ENCODE peak calls at places on chromosomes 3 and 15, in seven cellular contexts. One of them, this sample, is unnamed.
A peak's percentile ranks its signal among the peaks of the same experiment; 100 is the strongest.

GRCh38 chr3:148735597-148735996 is 37.9 kb downstream of the AGTR1 start:
- DNase-seq in HepG2: no peak
- DNase-seq in GM12878: no peak
- DNase-seq in HCT116: no peak
- DNase-seq in SK-N-SH: no peak
- DNase-seq in K562: no peak
- DNase-seq in H1: no peak
- DNase-seq in this sample: no peak

GRCh38 chr3:181330257-181330656 is 340.7 kb upstream of the DNAJC19 start:
- DNase-seq in HepG2: no peak
- DNase-seq in GM12878: no peak
- DNase-seq in HCT116: no peak
- DNase-seq in SK-N-SH: no peak
- DNase-seq in K562: no peak
- DNase-seq in H1: no peak
- DNase-seq in this sample: no peak

GRCh38 chr3:139157161-139157932 is 112.7 kb upstream of the PRR23C start:
- DNase-seq in HepG2: no peak
- DNase-seq in GM12878: no peak
- DNase-seq in HCT116: no peak
- DNase-seq in SK-N-SH: no peak
- DNase-seq in K562: no peak
- DNase-seq in H1: no peak
- DNase-seq in this sample: no peak

GRCh38 chr3:134197681-134198261 is 52.9 kb downstream of the RYK start:
- DNase-seq in HepG2: peak; percentile 48
- DNase-seq in GM12878: peak; percentile 24
- DNase-seq in HCT116: peak; percentile 39
- DNase-seq in SK-N-SH: peak; percentile 48
- DNase-seq in K562: peak; percentile 49
- DNase-seq in H1: no peak
- DNase-seq in this sample: peak; percentile 73

GRCh38 chr3:58025824-58026579 is 17.8 kb downstream of the FLNB start:
- DNase-seq in HepG2: peak; percentile 39
- DNase-seq in GM12878: no peak
- DNase-seq in HCT116: no peak
- DNase-seq in SK-N-SH: peak; percentile 49
- DNase-seq in K562: no peak
- DNase-seq in H1: no peak
- DNase-seq in this sample: no peak

GRCh38 chr15:74345051-74345450 is 22.4 kb downstream of the CYP11A1 start:
- DNase-seq in HepG2: no peak
- DNase-seq in GM12878: no peak
- DNase-seq in HCT116: no peak
- DNase-seq in SK-N-SH: no peak
- DNase-seq in K562: no peak
- DNase-seq in H1: no peak
- DNase-seq in this sample: no peak

GRCh38 chr3:46186856-46187700 is 21.0 kb downstream of the CCR1 start:
- DNase-seq in HepG2: no peak
- DNase-seq in GM12878: peak; percentile 87
- DNase-seq in HCT116: no peak
- DNase-seq in SK-N-SH: no peak
- DNase-seq in K562: no peak
- DNase-seq in H1: no peak
- DNase-seq in this sample: no peak

GRCh38 chr3:143418391-143418790 is 298.8 kb downstream of the CHST2 start:
- DNase-seq in HepG2: no peak
- DNase-seq in GM12878: no peak
- DNase-seq in HCT116: no peak
- DNase-seq in SK-N-SH: no peak
- DNase-seq in K562: no peak
- DNase-seq in H1: no peak
- DNase-seq in this sample: no peak

GRCh38 chr15:100889359-100890058 is 9.9 kb downstream of the ALDH1A3 start:
- DNase-seq in HepG2: no peak
- DNase-seq in GM12878: no peak
- DNase-seq in HCT116: no peak
- DNase-seq in SK-N-SH: no peak
- DNase-seq in K562: no peak
- DNase-seq in H1: no peak
- DNase-seq in this sample: peak; percentile 75

GRCh38 chr15:93543093-93543492 is 454.1 kb upstream of the RGMA start:
- DNase-seq in HepG2: no peak
- DNase-seq in GM12878: no peak
- DNase-seq in HCT116: no peak
- DNase-seq in SK-N-SH: no peak
- DNase-seq in K562: no peak
- DNase-seq in H1: no peak
- DNase-seq in this sample: no peak

GRCh38 chr3:23640472-23641146 is 165.1 kb upstream of the UBE2E1 start:
- DNase-seq in HepG2: no peak
- DNase-seq in GM12878: no peak
- DNase-seq in HCT116: no peak
- DNase-seq in SK-N-SH: no peak
- DNase-seq in K562: no peak
- DNase-seq in H1: no peak
- DNase-seq in this sample: no peak

GRCh38 chr3:193771011-193771697 is 178.1 kb downstream of the OPA1 start:
- DNase-seq in HepG2: no peak
- DNase-seq in GM12878: no peak
- DNase-seq in HCT116: no peak
- DNase-seq in SK-N-SH: no peak
- DNase-seq in K562: no peak
- DNase-seq in H1: peak; percentile 31
- DNase-seq in this sample: no peak

GRCh38 chr15:101198820-101199219 is 53.0 kb downstream of the CHSY1 start:
- DNase-seq in HepG2: no peak
- DNase-seq in GM12878: no peak
- DNase-seq in HCT116: no peak
- DNase-seq in SK-N-SH: no peak
- DNase-seq in K562: no peak
- DNase-seq in H1: no peak
- DNase-seq in this sample: no peak

GRCh38 chr3:174937488-174937887 is 78.4 kb downstream of the NAALADL2 start:
- DNase-seq in HepG2: no peak
- DNase-seq in GM12878: no peak
- DNase-seq in HCT116: no peak
- DNase-seq in SK-N-SH: no peak
- DNase-seq in K562: no peak
- DNase-seq in H1: no peak
- DNase-seq in this sample: no peak

GRCh38 chr15:64461577-64462162 is 1.3 kb downstream of the ZNF609 start:
- DNase-seq in HepG2: peak; percentile 6
- DNase-seq in GM12878: no peak
- DNase-seq in HCT116: no peak
- DNase-seq in SK-N-SH: peak; percentile 49
- DNase-seq in K562: peak; percentile 93
- DNase-seq in H1: no peak
- DNase-seq in this sample: peak; percentile 6

GRCh38 chr3:3551976-3552375 is 247.3 kb upstream of the LRRN1 start:
- DNase-seq in HepG2: no peak
- DNase-seq in GM12878: no peak
- DNase-seq in HCT116: no peak
- DNase-seq in SK-N-SH: no peak
- DNase-seq in K562: no peak
- DNase-seq in H1: no peak
- DNase-seq in this sample: no peak

GRCh38 chr3:30193625-30194044 is 412.8 kb upstream of the TGFBR2 start:
- DNase-seq in HepG2: peak; percentile 33
- DNase-seq in GM12878: no peak
- DNase-seq in HCT116: no peak
- DNase-seq in SK-N-SH: no peak
- DNase-seq in K562: no peak
- DNase-seq in H1: no peak
- DNase-seq in this sample: no peak

GRCh38 chr3:112199622-112200316 is 66.7 kb upstream of the GCSAM start:
- DNase-seq in HepG2: no peak
- DNase-seq in GM12878: no peak
- DNase-seq in HCT116: peak; percentile 29
- DNase-seq in SK-N-SH: no peak
- DNase-seq in K562: no peak
- DNase-seq in H1: no peak
- DNase-seq in this sample: no peak

GRCh38 chr15:81298606-81299005 is 25.3 kb downstream of the STARD5 start:
- DNase-seq in HepG2: no peak
- DNase-seq in GM12878: no peak
- DNase-seq in HCT116: no peak
- DNase-seq in SK-N-SH: no peak
- DNase-seq in K562: no peak
- DNase-seq in H1: no peak
- DNase-seq in this sample: no peak

GRCh38 chr15:68672781-68673205 is 94.0 kb downstream of the CORO2B start:
- DNase-seq in HepG2: no peak
- DNase-seq in GM12878: no peak
- DNase-seq in HCT116: no peak
- DNase-seq in SK-N-SH: no peak
- DNase-seq in K562: no peak
- DNase-seq in H1: peak; percentile 65
- DNase-seq in this sample: no peak

GRCh38 chr15:79858469-79858868 is 38.3 kb downstream of the MTHFS start:
- DNase-seq in HepG2: no peak
- DNase-seq in GM12878: no peak
- DNase-seq in HCT116: no peak
- DNase-seq in SK-N-SH: no peak
- DNase-seq in K562: no peak
- DNase-seq in H1: no peak
- DNase-seq in this sample: no peak

GRCh38 chr15:100704281-100705055 is 102.1 kb downstream of the ASB7 start:
- DNase-seq in HepG2: no peak
- DNase-seq in GM12878: no peak
- DNase-seq in HCT116: no peak
- DNase-seq in SK-N-SH: no peak
- DNase-seq in K562: no peak
- DNase-seq in H1: no peak
- DNase-seq in this sample: no peak

GRCh38 chr3:72376917-72377710 is 471.1 kb downstream of the SHQ1 start:
- DNase-seq in HepG2: no peak
- DNase-seq in GM12878: no peak
- DNase-seq in HCT116: no peak
- DNase-seq in SK-N-SH: no peak
- DNase-seq in K562: no peak
- DNase-seq in H1: no peak
- DNase-seq in this sample: no peak

GRCh38 chr15:38414351-38414750 is 39.6 kb upstream of the FAM98B start:
- DNase-seq in HepG2: peak; percentile 30
- DNase-seq in GM12878: no peak
- DNase-seq in HCT116: peak; percentile 23
- DNase-seq in SK-N-SH: peak; percentile 54
- DNase-seq in K562: peak; percentile 59
- DNase-seq in H1: peak; percentile 50
- DNase-seq in this sample: peak; percentile 48

GRCh38 chr3:170765419-170766078 is 104.4 kb downstream of the RPL22L1 start:
- DNase-seq in HepG2: peak; percentile 86
- DNase-seq in GM12878: no peak
- DNase-seq in HCT116: no peak
- DNase-seq in SK-N-SH: no peak
- DNase-seq in K562: peak; percentile 43
- DNase-seq in H1: no peak
- DNase-seq in this sample: peak; percentile 43

GRCh38 chr3:38644016-38644661 is 5.3 kb downstream of the SCN5A start:
- DNase-seq in HepG2: no peak
- DNase-seq in GM12878: no peak
- DNase-seq in HCT116: no peak
- DNase-seq in SK-N-SH: peak; percentile 12
- DNase-seq in K562: no peak
- DNase-seq in H1: peak; percentile 29
- DNase-seq in this sample: no peak

GRCh38 chr3:189572249-189572648 is 58.9 kb upstream of the TP63 start:
- DNase-seq in HepG2: no peak
- DNase-seq in GM12878: no peak
- DNase-seq in HCT116: no peak
- DNase-seq in SK-N-SH: no peak
- DNase-seq in K562: no peak
- DNase-seq in H1: no peak
- DNase-seq in this sample: peak; percentile 71

GRCh38 chr15:62647195-62647865 is 395.2 kb upstream of the TPM1 start:
- DNase-seq in HepG2: peak; percentile 61
- DNase-seq in GM12878: no peak
- DNase-seq in HCT116: peak; percentile 92
- DNase-seq in SK-N-SH: no peak
- DNase-seq in K562: peak; percentile 19
- DNase-seq in H1: no peak
- DNase-seq in this sample: no peak
- TF ChIP-seq JUND in HepG2: no peak
- TF ChIP-seq JUND in GM12878: no peak
- TF ChIP-seq JUND in HCT116: peak; percentile 81
- TF ChIP-seq JUND in SK-N-SH: peak; percentile 82
- TF ChIP-seq JUND in K562: peak; percentile 61
- TF ChIP-seq JUND in H1: no peak
- TF ChIP-seq JUND in this sample: no peak

DNA sequence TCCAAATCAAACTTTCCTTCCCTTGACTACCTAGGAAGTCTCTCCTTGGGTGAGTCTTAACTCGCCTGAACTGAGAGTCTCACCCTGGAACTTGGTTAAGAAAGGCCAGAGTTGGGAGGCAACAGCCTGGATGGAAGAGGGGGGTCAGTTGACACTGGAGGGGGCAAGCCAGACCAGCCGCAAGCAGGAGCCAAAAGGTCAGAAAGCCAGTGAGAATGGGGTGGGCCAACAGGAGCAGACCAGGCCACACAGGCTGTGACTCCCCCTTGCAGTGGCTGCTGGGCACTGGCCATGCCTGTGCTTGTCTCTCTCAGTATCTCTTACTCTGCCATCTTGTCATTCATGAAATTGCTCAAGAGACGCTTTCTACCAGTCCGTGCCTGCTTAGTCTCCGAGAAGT is 32.9 kb downstream of the CRTC3 start:
- DNase-seq in HepG2: no peak
- DNase-seq in GM12878: no peak
- DNase-seq in HCT116: no peak
- DNase-seq in SK-N-SH: no peak
- DNase-seq in K562: no peak
- DNase-seq in H1: no peak
- DNase-seq in this sample: no peak
- TF ChIP-seq JUND in HepG2: no peak
- TF ChIP-seq JUND in GM12878: no peak
- TF ChIP-seq JUND in HCT116: no peak
- TF ChIP-seq JUND in SK-N-SH: no peak
- TF ChIP-seq JUND in K562: no peak
- TF ChIP-seq JUND in H1: no peak
- TF ChIP-seq JUND in this sample: no peak

DNA sequence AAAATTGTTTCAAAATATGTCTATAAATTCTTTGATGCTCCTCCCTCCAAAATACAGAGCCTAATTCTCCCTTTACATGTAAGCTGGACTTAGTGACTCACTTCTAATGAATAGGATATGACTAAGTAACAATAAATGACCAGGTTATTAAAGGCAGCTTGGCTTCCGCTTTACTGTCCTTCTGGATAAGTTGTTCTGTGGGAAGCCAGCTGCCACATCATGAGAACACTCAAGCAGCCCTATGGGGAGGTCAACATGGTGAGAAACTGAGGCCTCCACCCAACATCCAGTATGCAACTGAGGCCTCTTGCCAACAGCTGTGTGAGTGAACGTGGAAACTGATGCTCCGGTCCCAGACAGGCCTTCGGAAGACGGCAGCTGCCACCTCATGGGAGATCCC is 247.3 kb upstream of the CHRM5 start:
- DNase-seq in HepG2: no peak
- DNase-seq in GM12878: no peak
- DNase-seq in HCT116: no peak
- DNase-seq in SK-N-SH: no peak
- DNase-seq in K562: no peak
- DNase-seq in H1: no peak
- DNase-seq in this sample: no peak
- TF ChIP-seq JUND in HepG2: no peak
- TF ChIP-seq JUND in GM12878: no peak
- TF ChIP-seq JUND in HCT116: no peak
- TF ChIP-seq JUND in SK-N-SH: peak; percentile 82
- TF ChIP-seq JUND in K562: no peak
- TF ChIP-seq JUND in H1: no peak
- TF ChIP-seq JUND in this sample: no peak

GRCh38 chr3:1616715-1617114 is 482.0 kb upstream of the CNTN4 start:
- DNase-seq in HepG2: no peak
- DNase-seq in GM12878: no peak
- DNase-seq in HCT116: no peak
- DNase-seq in SK-N-SH: no peak
- DNase-seq in K562: no peak
- DNase-seq in H1: no peak
- DNase-seq in this sample: no peak
- TF ChIP-seq JUND in HepG2: no peak
- TF ChIP-seq JUND in GM12878: no peak
- TF ChIP-seq JUND in HCT116: no peak
- TF ChIP-seq JUND in SK-N-SH: no peak
- TF ChIP-seq JUND in K562: no peak
- TF ChIP-seq JUND in H1: no peak
- TF ChIP-seq JUND in this sample: no peak